ENCODE peak calls at places on chromosomes 5 and 9, in eight cellular contexts. Z, V, L, A, Y, T, P and O are unnamed samples.

GRCh38 chr9:5529683-5530221 is 19.4 kb downstream of the PDCD1LG2 start:
- DNase-seq in Z (no peak), V (no peak), L (no peak), A (no peak), Y (no peak), T (no peak), P (no peak), O (no peak)

GRCh38 chr5:166382031-166382430 is 1909.4 kb upstream of the WWC1 start:
- DNase-seq in Z (no peak), V (no peak), L (no peak), A (no peak), Y (no peak), T (no peak), P (no peak), O (no peak)

GRCh38 chr9:3962467-3962866 is 337.4 kb downstream of the GLIS3 start:
- DNase-seq in Z (no peak), V (no peak), L (no peak), A (no peak), Y (no peak), T (peak; percentile 72), P (no peak), O (no peak)

GRCh38 chr9:9791621-9792020 is 821.2 kb downstream of the PTPRD start:
- DNase-seq in Z (no peak), V (no peak), L (no peak), A (no peak), Y (no peak), T (peak; percentile 38), P (no peak), O (no peak)

GRCh38 chr5:172144291-172144815 is 43.7 kb downstream of the STK10 start:
- DNase-seq in Z (no peak), V (no peak), L (peak; percentile 73), A (no peak), Y (no peak), T (no peak), P (no peak), O (no peak)

GRCh38 chr9:96395964-96396363 is 12.5 kb upstream of the SLC35D2 start:
- DNase-seq in Z (no peak), V (no peak), L (no peak), A (no peak), Y (no peak), T (no peak), P (no peak), O (no peak)

GRCh38 chr5:65327582-65327981 is 154.1 kb downstream of the ADAMTS6 start:
- DNase-seq in Z (no peak), V (no peak), L (no peak), A (no peak), Y (no peak), T (peak; percentile 39), P (no peak), O (no peak)

GRCh38 chr5:116088062-116088461 is 3.2 kb downstream of the COMMD10 start:
- DNase-seq in Z (no peak), V (no peak), L (no peak), A (no peak), Y (no peak), T (no peak), P (no peak), O (no peak)

GRCh38 chr5:131812371-131813160 is 15.7 kb upstream of the FNIP1 start:
- DNase-seq in Z (no peak), V (no peak), L (no peak), A (no peak), Y (no peak), T (no peak), P (no peak), O (no peak)

GRCh38 chr5:13601152-13601551 is 343.3 kb downstream of the DNAH5 start:
- DNase-seq in Z (no peak), V (no peak), L (no peak), A (no peak), Y (no peak), T (no peak), P (no peak), O (no peak)

GRCh38 chr5:179731791-179732411 is 721 bp upstream of the MAML1 start:
- DNase-seq in Z (no peak), V (peak; percentile 77), L (peak; percentile 70), A (peak; percentile 18), Y (peak; percentile 3), T (peak; percentile 91), P (peak; percentile 7), O (peak; percentile 33)

GRCh38 chr5:126615286-126615685 is 14.5 kb downstream of the PHAX start:
- DNase-seq in Z (no peak), V (no peak), L (no peak), A (no peak), Y (no peak), T (no peak), P (no peak), O (no peak)

GRCh38 chr9:2299156-2299842 is 284.2 kb downstream of the SMARCA2 start:
- DNase-seq in Z (no peak), V (no peak), L (no peak), A (no peak), Y (no peak), T (no peak), P (no peak), O (no peak)

GRCh38 chr9:124040186-124040920 is 28.8 kb downstream of the LHX2 start:
- DNase-seq in Z (no peak), V (peak; percentile 45), L (no peak), A (no peak), Y (no peak), T (no peak), P (no peak), O (no peak)

GRCh38 chr9:127884427-127884911 is 7.0 kb upstream of the AK1 start:
- DNase-seq in Z (no peak), V (no peak), L (peak; percentile 85), A (no peak), Y (no peak), T (no peak), P (no peak), O (no peak)

GRCh38 chr9:96139592-96140251 is 162.3 kb downstream of the HSD17B3 start:
- DNase-seq in Z (no peak), V (peak; percentile 78), L (peak; percentile 61), A (no peak), Y (no peak), T (peak; percentile 99), P (no peak), O (no peak)

GRCh38 chr5:61245486-61245885 is 83.2 kb upstream of the SMIM15 start:
- DNase-seq in Z (no peak), V (no peak), L (no peak), A (no peak), Y (no peak), T (peak; percentile 51), P (no peak), O (no peak)